ENCODE peak calls at places on chromosomes 3 and 15, in eight cellular contexts. F is AG04450, S is transverse colon, U is fibroblast of pulmonary artery, H is ascending aorta, Z is AG09319, A is tibial artery, N is neural progenitor cell. Y is an unnamed sample.

GRCh38 chr15:101000271-101000681 is 81.1 kb downstream of the LRRK1 start:
- DNase-seq in F (no peak), S (no peak), U (peak; percentile 44), H (no peak), Z (no peak), A (no peak), N (no peak), Y (no peak)

GRCh38 chr3:151794080-151794479 is 19.8 kb upstream of the AADAC start:
- DNase-seq in F (no peak), S (no peak), U (no peak), H (no peak), Z (no peak), A (no peak), N (no peak), Y (no peak)

GRCh38 chr3:69696365-69696764 is 42.9 kb upstream of the MITF start:
- DNase-seq in F (no peak), S (no peak), U (no peak), H (no peak), Z (no peak), A (no peak), N (no peak), Y (no peak)

GRCh38 chr3:108234387-108234957 is 12.2 kb upstream of the IFT57 start:
- DNase-seq in F (no peak), S (no peak), U (no peak), H (no peak), Z (no peak), A (no peak), N (no peak), Y (no peak)

GRCh38 chr3:55518451-55518850 is 31.3 kb upstream of the WNT5A start:
- DNase-seq in F (no peak), S (no peak), U (no peak), H (no peak), Z (no peak), A (no peak), N (no peak), Y (no peak)

GRCh38 chr15:48811325-48811938 is 563 bp upstream of the CEP152 start:
- DNase-seq in F (no peak), S (no peak), U (no peak), H (no peak), Z (no peak), A (no peak), N (peak; percentile 31), Y (no peak)

GRCh38 chr3:12489832-12490231 is 5.6 kb downstream of the TSEN2 start:
- DNase-seq in F (no peak), S (no peak), U (peak; percentile 73), H (no peak), Z (no peak), A (no peak), N (no peak), Y (no peak)

GRCh38 chr3:54861248-54862067 is 66.4 kb downstream of the LRTM1 start:
- DNase-seq in F (no peak), S (no peak), U (no peak), H (no peak), Z (no peak), A (no peak), N (no peak), Y (no peak)

GRCh38 chr3:181726351-181727121 is 14.8 kb downstream of the SOX2 start:
- DNase-seq in F (no peak), S (no peak), U (no peak), H (no peak), Z (no peak), A (no peak), N (peak; percentile 94), Y (peak; percentile 25)
- TF ChIP-seq CTCF in F (no peak), S (no peak), U (no peak), H (no peak), Z (no peak), A (no peak), N (peak; percentile 61), Y (no peak)

DNA sequence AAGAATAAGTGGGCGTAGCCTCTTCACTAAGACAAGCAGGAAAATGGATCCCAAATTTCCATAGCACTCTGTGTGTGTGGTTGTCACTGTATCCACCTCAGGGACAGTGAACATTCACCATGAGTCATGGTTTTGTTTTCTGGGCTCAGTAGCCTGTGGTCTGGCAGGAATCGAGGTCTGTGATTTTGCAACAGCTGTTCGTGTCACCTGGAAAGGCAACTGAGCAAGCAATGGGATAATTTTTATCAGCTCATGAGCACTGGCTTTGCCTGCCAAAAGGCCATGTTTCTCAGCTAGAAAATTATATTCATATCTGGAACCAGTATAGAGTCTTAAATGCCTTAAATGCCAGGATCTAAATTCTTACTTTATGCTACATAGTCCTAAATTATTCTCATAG is 60.9 kb downstream of the STRIT1 start:
- DNase-seq in F (peak; percentile 34), S (peak; percentile 19), U (peak; percentile 95), H (peak; percentile 82), Z (peak; percentile 87), A (peak; percentile 84), N (no peak), Y (no peak)
- TF ChIP-seq CTCF in F (no peak), S (no peak), U (no peak), H (no peak), Z (no peak), A (no peak), N (no peak), Y (no peak)

DNA sequence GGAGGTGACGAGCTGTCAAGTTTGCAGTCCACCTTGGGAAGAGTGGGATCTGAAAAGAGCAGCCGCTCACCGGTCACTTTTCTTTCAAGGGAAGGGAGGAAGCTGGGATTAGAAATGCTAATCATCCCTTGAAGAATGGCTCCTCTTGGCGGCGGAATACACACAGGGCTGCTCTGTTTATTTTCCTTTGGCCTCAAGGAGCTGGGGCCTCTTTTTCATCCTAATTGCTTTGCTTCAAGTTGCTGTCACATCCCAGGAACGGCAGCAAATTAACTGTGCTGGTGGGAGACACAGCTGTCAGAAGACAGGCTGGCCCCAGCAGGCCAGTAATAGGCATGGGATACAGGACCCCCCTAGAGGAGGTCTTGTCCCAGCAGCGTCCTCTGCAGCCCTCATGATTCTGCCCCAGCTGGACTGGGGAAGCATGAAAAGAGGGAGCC is 6.7 kb downstream of the KBTBD13 start:
- DNase-seq in F (peak; percentile 44), S (no peak), U (peak; percentile 65), H (no peak), Z (no peak), A (peak; percentile 64), N (peak; percentile 92), Y (no peak)
- TF ChIP-seq CTCF in F (peak; percentile 71), S (no peak), U (peak; percentile 49), H (peak; percentile 36), Z (peak; percentile 48), A (peak; percentile 39), N (peak; percentile 45), Y (no peak)

DNA sequence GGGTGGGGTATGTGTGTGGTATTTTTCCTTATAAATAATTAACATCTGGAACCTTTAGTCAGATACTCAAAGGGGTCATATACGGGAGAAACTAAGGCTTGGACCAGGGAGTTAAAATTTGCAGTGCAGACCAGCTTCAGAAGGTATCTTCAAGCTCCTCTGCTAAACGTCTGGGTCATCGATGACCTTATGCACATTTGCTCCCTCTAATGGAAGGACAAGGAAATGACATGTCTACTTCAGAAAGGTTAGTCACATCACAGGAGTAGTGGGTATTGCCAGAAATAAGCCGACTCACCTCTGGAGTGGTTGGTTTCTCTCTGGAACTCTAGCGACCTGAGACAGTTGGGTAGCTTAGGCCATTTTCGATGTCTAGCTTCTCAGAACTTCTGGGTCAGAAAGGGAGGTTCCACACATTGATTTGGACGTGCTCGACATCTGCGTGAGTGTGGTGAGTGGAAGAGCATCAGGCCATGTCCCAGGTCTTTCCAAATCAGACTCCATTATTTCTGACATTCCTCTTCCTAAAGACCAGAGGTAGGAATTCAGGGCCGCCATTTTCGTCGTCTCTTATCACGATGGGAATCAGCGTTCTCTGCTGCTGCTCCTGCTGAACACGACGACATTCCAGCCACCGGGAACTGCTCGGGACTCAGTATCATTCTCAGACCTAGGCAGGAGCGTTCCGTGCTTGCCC is 31.8 kb upstream of the RASA2 start:
- DNase-seq in F (no peak), S (no peak), U (peak; percentile 89), H (no peak), Z (peak; percentile 49), A (no peak), N (peak; percentile 74), Y (peak; percentile 78)
- TF ChIP-seq CTCF in F (peak; percentile 65), S (peak; percentile 76), U (peak; percentile 80), H (peak; percentile 55), Z (peak; percentile 61), A (peak; percentile 71), N (peak; percentile 74), Y (peak; percentile 23)

Y was measured in GM20000.